ENCODE peak calls at places on chromosomes 13 and 19, in ten cellular contexts. N is posterior cingulate gyrus; R is A673; U is HL-60; F is stimulated activated CD4-positive, alpha-beta T cell treated with anti-CD3 and anti-CD28 coated beads, Interleukin-1b, Interleukin-23, amount 100 ng/mL, for 4 hours; Z is NCI-H1092; X is islet precursor cell; T is activated T-cell treated with anti-CD3 and anti-CD28 coated beads, Interleukin-2, amount 50 U/mL, for 72 hours; L is Right ventricle myocardium superior; O is neural crest cell. G is an unnamed sample.
A peak's percentile ranks its signal among the peaks of the same experiment; 100 is the strongest.

GRCh38 chr13:90889906-90890305 is 457.6 kb upstream of the MIR17HG start:
- DNase-seq in U (no peak), Z (no peak), L (no peak), X (no peak), R (no peak), T (no peak), O (no peak), N (no peak), F (no peak), G (no peak)

GRCh38 chr13:65143920-65144319 is 2086.2 kb downstream of the PCDH9 start:
- DNase-seq in R (no peak), F (no peak), X (no peak), Z (no peak), L (no peak), T (no peak), N (no peak), O (no peak), U (no peak), G (no peak)

GRCh38 chr13:79289557-79289956 is 116.5 kb downstream of the RBM26 start:
- DNase-seq in R (no peak), O (no peak), Z (no peak), U (no peak), T (no peak), N (no peak), L (no peak), X (no peak), F (no peak), G (no peak)

GRCh38 chr13:110263906-110264305 is 43.1 kb downstream of the COL4A1 start:
- DNase-seq in L (peak; percentile 69), Z (no peak), N (no peak), R (no peak), X (peak; percentile 64), O (no peak), T (no peak), U (no peak), F (no peak), G (no peak)

GRCh38 chr13:78607409-78608253 is 4.3 kb upstream of the POU4F1 start:
- DNase-seq in R (no peak), O (no peak), T (no peak), U (no peak), N (no peak), L (no peak), X (peak; percentile 53), F (no peak), Z (no peak), G (no peak)

GRCh38 chr19:2852598-2852997 is 11.3 kb downstream of the ZNF555 start:
- DNase-seq in F (no peak), T (no peak), U (no peak), L (no peak), O (no peak), R (no peak), Z (no peak), N (no peak), X (no peak), G (peak; percentile 21)

GRCh38 chr19:4115050-4115817 is 8.7 kb downstream of the MAP2K2 start:
- DNase-seq in L (peak; percentile 62), U (peak; percentile 50), Z (no peak), O (no peak), N (peak; percentile 94), R (no peak), F (peak; percentile 28), T (peak; percentile 69), X (no peak), G (no peak)

GRCh38 chr13:28415994-28416411 is 78.9 kb downstream of the FLT1 start:
- DNase-seq in T (peak; percentile 5), N (no peak), U (no peak), R (no peak), F (no peak), O (no peak), L (no peak), X (no peak), Z (no peak), G (no peak)

GRCh38 chr19:4208385-4209094 is 20.8 kb upstream of the EBI3 start:
- DNase-seq in U (no peak), O (no peak), Z (no peak), T (no peak), L (no peak), F (no peak), N (no peak), X (peak; percentile 84), R (peak; percentile 68), G (peak; percentile 39)

GRCh38 chr19:18832331-18833140 is 777 bp downstream of the UPF1 start:
- DNase-seq in U (no peak), O (no peak), Z (no peak), R (no peak), X (peak; percentile 75), F (no peak), N (no peak), L (peak; percentile 58), T (peak; percentile 42), G (peak; percentile 25)

GRCh38 chr19:38743394-38744297 is 628 bp downstream of the CAPN12 start:
- DNase-seq in Z (no peak), F (no peak), X (peak; percentile 62), U (no peak), O (no peak), N (no peak), L (peak; percentile 39), T (no peak), R (no peak), G (no peak)

GRCh38 chr19:55193481-55193880 is 13.4 kb upstream of the SYT5 start:
- DNase-seq in U (no peak), N (peak; percentile 92), X (no peak), O (no peak), L (no peak), Z (no peak), R (no peak), T (no peak), F (no peak), G (no peak)

GRCh38 chr19:38228005-38228377 is 4.0 kb upstream of the DPF1 start:
- DNase-seq in L (no peak), U (no peak), N (no peak), O (no peak), F (no peak), R (no peak), T (no peak), X (no peak), Z (no peak), G (no peak)

GRCh38 chr13:47708386-47708785 is 292.7 kb downstream of the SUCLA2 start:
- DNase-seq in R (no peak), F (no peak), X (peak; percentile 58), N (no peak), L (no peak), T (no peak), O (no peak), Z (no peak), U (no peak), G (peak; percentile 37)

GRCh38 chr13:59490651-59491050 is 673.1 kb downstream of the DIAPH3 start:
- DNase-seq in O (no peak), R (no peak), F (no peak), Z (no peak), X (no peak), U (no peak), T (no peak), L (no peak), N (no peak), G (no peak)

GRCh38 chr19:8988204-8988603 is 22.0 kb downstream of the MUC16 start:
- DNase-seq in L (no peak), N (no peak), Z (no peak), R (peak; percentile 42), F (peak; percentile 4), U (no peak), T (peak; percentile 31), O (no peak), X (no peak), G (no peak)

GRCh38 chr19:14475251-14476073 is at the start of gene PTGER1:
- DNase-seq in L (no peak), T (peak; percentile 70), F (no peak), N (peak; percentile 52), U (no peak), R (peak; percentile 57), Z (no peak), O (no peak), X (peak; percentile 77), G (no peak)

GRCh38 chr19:55495646-55496349 is 7.6 kb downstream of the SSC5D start:
- DNase-seq in R (no peak), O (no peak), X (peak; percentile 85), T (no peak), U (no peak), F (no peak), N (peak; percentile 10), L (no peak), Z (no peak), G (no peak)

GRCh38 chr13:30906411-30906990 is 430 bp downstream of the MEDAG start:
- DNase-seq in N (no peak), F (no peak), O (peak; percentile 5), X (no peak), T (no peak), R (no peak), L (no peak), U (no peak), Z (no peak), G (no peak)

GRCh38 chr19:50720921-50721291 is 1.3 kb upstream of the SHANK1 start:
- DNase-seq in L (no peak), N (peak; percentile 73), R (peak; percentile 61), U (no peak), O (no peak), X (peak; percentile 65), F (no peak), Z (no peak), T (no peak), G (no peak)

GRCh38 chr13:47437411-47437810 is 540.6 kb upstream of the HTR2A start:
- DNase-seq in Z (no peak), X (no peak), F (no peak), U (no peak), T (no peak), N (no peak), L (no peak), O (no peak), R (no peak), G (peak; percentile 50)

GRCh38 chr19:35318679-35319448 is 10.1 kb upstream of the CD22 start:
- DNase-seq in N (peak; percentile 88), X (peak; percentile 92), R (no peak), T (peak; percentile 26), Z (no peak), O (no peak), F (no peak), L (peak; percentile 57), U (peak; percentile 80), G (peak; percentile 34)

GRCh38 chr19:52453324-52454094 is at the start of gene ZNF578:
- DNase-seq in F (peak; percentile 52), T (peak; percentile 59), U (peak; percentile 62), Z (peak; percentile 55), X (no peak), N (peak; percentile 90), L (peak; percentile 91), R (peak; percentile 75), O (no peak), G (peak; percentile 85)

GRCh38 chr19:2511991-2512390 is 36.1 kb downstream of the GADD45B start:
- DNase-seq in X (no peak), T (no peak), U (no peak), Z (no peak), R (no peak), L (no peak), N (peak; percentile 24), O (no peak), F (no peak), G (no peak)

GRCh38 chr13:112966776-112967175 is 2.2 kb upstream of the MCF2L start:
- DNase-seq in T (no peak), L (peak; percentile 30), F (no peak), U (no peak), Z (no peak), X (no peak), N (no peak), O (no peak), R (no peak), G (no peak)

GRCh38 chr19:12365094-12365371 is 450 bp downstream of the ZNF442 start:
- DNase-seq in Z (peak; percentile 6), O (no peak), L (no peak), F (peak; percentile 2), T (no peak), N (no peak), U (no peak), X (peak; percentile 60), R (peak; percentile 25), G (peak; percentile 16)

GRCh38 chr13:46667687-46668281 is 114.8 kb downstream of the LRCH1 start:
- DNase-seq in L (no peak), T (no peak), Z (no peak), N (no peak), X (no peak), F (no peak), U (no peak), R (no peak), O (no peak), G (no peak)

GRCh38 chr13:51626749-51627148 is 42.5 kb downstream of the WDFY2 start:
- DNase-seq in U (no peak), X (no peak), T (no peak), L (peak; percentile 53), F (no peak), R (no peak), N (no peak), O (no peak), Z (no peak), G (no peak)